ENCODE peak calls at places on chromosomes 5 and 9, in five cellular contexts. X is heart right ventricle; B is testis; P is stimulated activated naive CD8-positive, alpha-beta T cell treated with anti-CD3 and anti-CD28 coated beads, Interleukin-15, Interleukin-2, amounts not matched to agents 100 U/mL and 50 U/mL, for 24 hours; K is cardiac fibroblast. E is an unnamed sample.
A peak's percentile ranks its signal among the peaks of the same experiment; 100 is the strongest.

GRCh38 chr9:72980183-72980582 is 27.3 kb upstream of the ALDH1A1 start:
- DNase-seq in X (no peak), B (no peak), P (no peak), K (no peak), E (no peak)

GRCh38 chr5:9245071-9245470 is 300.8 kb downstream of the SEMA5A start:
- DNase-seq in X (no peak), B (no peak), P (no peak), K (peak; percentile 27), E (no peak)

GRCh38 chr9:120758544-120758943 is 34.7 kb downstream of the FBXW2 start:
- DNase-seq in X (no peak), B (no peak), P (no peak), K (no peak), E (no peak)

GRCh38 chr9:134776080-134776796 is 104.4 kb upstream of the FCN2 start:
- DNase-seq in X (no peak), B (no peak), P (no peak), K (no peak), E (no peak)

GRCh38 chr5:172370648-172371248 is 83.6 kb downstream of the SH3PXD2B start:
- DNase-seq in X (no peak), B (peak; percentile 72), P (peak; percentile 66), K (peak; percentile 83), E (no peak)

GRCh38 chr5:14250094-14250777 is 107.1 kb downstream of the TRIO start:
- DNase-seq in X (peak; percentile 64), B (peak; percentile 91), P (no peak), K (peak; percentile 85), E (peak; percentile 48)

GRCh38 chr5:101418735-101419134 is 515.7 kb upstream of the ST8SIA4 start:
- DNase-seq in X (no peak), B (no peak), P (no peak), K (no peak), E (no peak)

GRCh38 chr9:84374516-84374915 is 34.0 kb upstream of the SLC28A3 start:
- DNase-seq in X (no peak), B (no peak), P (no peak), K (no peak), E (no peak)

GRCh38 chr9:95611354-95611753 is 94.6 kb upstream of the PTCH1 start:
- DNase-seq in X (no peak), B (no peak), P (no peak), K (no peak), E (no peak)

GRCh38 chr9:3478549-3478953 is 47.2 kb downstream of the RFX3 start:
- DNase-seq in X (no peak), B (no peak), P (no peak), K (peak; percentile 44), E (no peak)

GRCh38 chr5:150651924-150652688 is 8.9 kb upstream of the MYOZ3 start:
- DNase-seq in X (no peak), B (no peak), P (no peak), K (no peak), E (no peak)

GRCh38 chr5:139193928-139194327 is 4.2 kb downstream of the SIL1 start:
- DNase-seq in X (no peak), B (no peak), P (no peak), K (peak; percentile 18), E (no peak)

GRCh38 chr5:35319231-35320002 is 89.1 kb upstream of the PRLR start:
- DNase-seq in X (peak; percentile 51), B (peak; percentile 45), P (peak; percentile 74), K (peak; percentile 46), E (peak; percentile 31)

GRCh38 chr9:129385615-129385934 is 207.5 kb upstream of the IER5L start:
- DNase-seq in X (no peak), B (no peak), P (no peak), K (no peak), E (no peak)

GRCh38 chr9:134525841-134526797 is 115.5 kb upstream of the COL5A1 start:
- DNase-seq in X (peak; percentile 55), B (peak; percentile 29), P (no peak), K (peak; percentile 40), E (no peak)

GRCh38 chr5:89893546-89893945 is 516.0 kb downstream of the CETN3 start:
- DNase-seq in X (no peak), B (no peak), P (no peak), K (no peak), E (no peak)

GRCh38 chr9:125820100-125820804 is 73.1 kb downstream of the PBX3 start:
- DNase-seq in X (no peak), B (no peak), P (no peak), K (no peak), E (no peak)

GRCh38 chr5:79636981-79637733 is 24.9 kb downstream of the TENT2 start:
- DNase-seq in X (no peak), B (peak; percentile 32), P (no peak), K (peak; percentile 35), E (no peak)

GRCh38 chr5:172667786-172668735 is 27.0 kb downstream of the NEURL1B start:
- DNase-seq in X (no peak), B (no peak), P (no peak), K (no peak), E (no peak)

GRCh38 chr5:119353686-119354366 is 2.0 kb upstream of the TNFAIP8 start:
- DNase-seq in X (no peak), B (no peak), P (no peak), K (no peak), E (no peak)

GRCh38 chr5:5350101-5350500 is 72.4 kb upstream of the ICE1 start:
- DNase-seq in X (no peak), B (no peak), P (no peak), K (no peak), E (no peak)

GRCh38 chr9:37453827-37454226 is 11.4 kb downstream of the ZBTB5 start:
- DNase-seq in X (no peak), B (no peak), P (no peak), K (no peak), E (no peak)

GRCh38 chr5:61262080-61262479 is 70.0 kb upstream of the ZSWIM6 start:
- DNase-seq in X (no peak), B (no peak), P (no peak), K (no peak), E (no peak)

GRCh38 chr5:104754311-104754995 is 1191.9 kb upstream of the NUDT12 start:
- DNase-seq in X (no peak), B (no peak), P (no peak), K (no peak), E (no peak)

E was measured in HFF-Myc.